ENCODE peak calls at places on chromosome 11, in seven cellular contexts. U, X, M, L, V, W and I are unnamed samples.

GRCh38 chr11:102172127-102172848 is 62.0 kb downstream of the YAP1 start:
- DNase-seq in X (no peak), M (no peak), L (no peak), U (no peak), W (no peak), V (no peak), I (no peak)

GRCh38 chr11:75040167-75040770 is 51.5 kb downstream of the NEU3 start:
- DNase-seq in W (no peak), V (no peak), X (no peak), M (no peak), L (no peak), U (no peak), I (no peak)

GRCh38 chr11:114562166-114562916 is 2.7 kb upstream of the NXPE1 start:
- DNase-seq in L (no peak), W (no peak), U (no peak), V (peak), M (no peak), X (no peak), I (no peak)

GRCh38 chr11:112128483-112129121 is 35.3 kb downstream of the IL18 start:
- DNase-seq in X (no peak), M (peak), W (no peak), L (no peak), U (no peak), V (peak), I (no peak)

GRCh38 chr11:124210421-124210820 is 27.3 kb downstream of the OR10D3 start:
- DNase-seq in U (no peak), X (no peak), W (no peak), L (no peak), M (no peak), V (no peak), I (no peak)

GRCh38 chr11:2582958-2583604 is 116.7 kb downstream of the KCNQ1OT1 start:
- DNase-seq in V (no peak), W (no peak), M (no peak), X (no peak), U (peak), L (no peak), I (peak)

GRCh38 chr11:19027829-19028595 is 32.5 kb downstream of the MRGPRX2 start:
- DNase-seq in X (no peak), M (no peak), V (peak), L (no peak), U (no peak), W (no peak), I (no peak)

GRCh38 chr11:6377902-6378694 is 12.2 kb upstream of the SMPD1 start:
- DNase-seq in W (no peak), V (no peak), M (no peak), X (no peak), L (peak), U (no peak), I (no peak)

GRCh38 chr11:102318469-102318868 is 1.2 kb downstream of the BIRC3 start:
- DNase-seq in U (no peak), X (no peak), L (no peak), W (no peak), M (no peak), V (no peak), I (no peak)

GRCh38 chr11:8253566-8253965 is 10.1 kb downstream of the LMO1 start:
- DNase-seq in M (no peak), L (no peak), U (no peak), W (no peak), V (no peak), X (no peak), I (no peak)

GRCh38 chr11:88631497-88631896 is 294.0 kb upstream of the CTSC start:
- DNase-seq in V (no peak), M (no peak), W (no peak), L (no peak), U (no peak), X (no peak), I (no peak)

GRCh38 chr11:68962527-68963250 is 18.1 kb downstream of the MRGPRD start:
- DNase-seq in M (no peak), X (no peak), W (no peak), V (no peak), L (peak), U (peak), I (no peak)

GRCh38 chr11:103436131-103436770 is 327.0 kb downstream of the DYNC2H1 start:
- DNase-seq in V (no peak), M (no peak), U (no peak), L (no peak), X (no peak), W (no peak), I (no peak)

GRCh38 chr11:84673753-84674152 is 953.4 kb downstream of the DLG2 start:
- DNase-seq in W (no peak), X (no peak), U (no peak), V (no peak), L (no peak), M (no peak), I (no peak)

GRCh38 chr11:81644239-81644840 is 1089.3 kb downstream of the FAM181B start:
- DNase-seq in W (peak), M (no peak), U (no peak), V (no peak), X (no peak), L (peak), I (peak)

GRCh38 chr11:6259638-6260019 is at the start of gene CCKBR:
- DNase-seq in L (no peak), X (no peak), W (no peak), U (peak), V (no peak), M (no peak), I (peak)

GRCh38 chr11:110852925-110853324 is 140.7 kb upstream of the ARHGAP20 start:
- DNase-seq in X (no peak), W (no peak), U (no peak), V (no peak), L (no peak), M (no peak), I (no peak)

GRCh38 chr11:11545285-11546275 is 76.2 kb downstream of the GALNT18 start:
- DNase-seq in L (no peak), V (no peak), W (no peak), X (no peak), U (no peak), M (no peak), I (no peak)

GRCh38 chr11:88042238-88043032 is 132.8 kb downstream of the RAB38 start:
- DNase-seq in X (no peak), M (no peak), U (no peak), W (no peak), V (no peak), L (no peak), I (no peak)

GRCh38 chr11:132312616-132313210 is 942.3 kb downstream of the NTM start:
- DNase-seq in V (no peak), X (no peak), M (no peak), L (peak), W (peak), U (peak), I (peak)

GRCh38 chr11:124446926-124447325 is 1.4 kb upstream of the OR8B8 start:
- DNase-seq in L (no peak), W (no peak), M (no peak), V (peak), U (no peak), X (no peak), I (no peak)

GRCh38 chr11:898540-899190 is 11.9 kb downstream of the CHID1 start:
- DNase-seq in V (no peak), W (no peak), M (no peak), U (peak), X (no peak), L (no peak), I (peak)

GRCh38 chr11:116835791-116836647 is 1.4 kb downstream of the APOA1 start:
- DNase-seq in U (peak), W (peak), V (peak), M (peak), X (peak), L (peak), I (peak)

GRCh38 chr11:83033972-83034672 is 37.6 kb downstream of the RAB30 start:
- DNase-seq in V (peak), X (no peak), M (peak), U (peak), W (no peak), L (no peak), I (no peak)

GRCh38 chr11:114233755-114234154 is 62.4 kb upstream of the NNMT start:
- DNase-seq in M (no peak), U (no peak), L (no peak), X (no peak), V (no peak), W (no peak), I (no peak)

GRCh38 chr11:68345776-68346728 is 33.7 kb downstream of the LRP5 start:
- DNase-seq in V (no peak), L (no peak), M (no peak), X (no peak), U (no peak), W (no peak), I (no peak)

GRCh38 chr11:127640822-127641485 is 640.4 kb upstream of the KIRREL3 start:
- DNase-seq in U (no peak), L (no peak), M (no peak), V (peak), X (no peak), W (no peak), I (no peak)

GRCh38 chr11:95925011-95925410 is 1.1 kb upstream of the MTMR2 start:
- DNase-seq in V (no peak), M (no peak), U (no peak), L (peak), W (no peak), X (no peak), I (no peak)

GRCh38 chr11:130737866-130738431 is 178.3 kb downstream of the SNX19 start:
- DNase-seq in U (no peak), W (no peak), M (no peak), X (no peak), V (peak), L (no peak), I (no peak)

GRCh38 chr11:111966678-111967077 is 29.5 kb downstream of the DIXDC1 start:
- DNase-seq in L (no peak), M (no peak), U (no peak), V (no peak), W (no peak), X (no peak), I (no peak)

GRCh38 chr11:44729718-44730117 is 3.0 kb downstream of the TSPAN18 start:
- DNase-seq in U (no peak), L (no peak), M (no peak), X (no peak), V (no peak), W (no peak), I (no peak)

GRCh38 chr11:67270256-67271211 is 4.3 kb downstream of the GRK2 start:
- DNase-seq in X (no peak), M (peak), U (peak), V (no peak), L (peak), W (no peak), I (peak)